ENCODE peak calls at places on chromosomes 12 and 14, in nine cellular contexts. One of them, this sample, is unnamed.

GRCh38 chr12:49342066-49342913 is 4.4 kb upstream of the DNAJC22 start:
- DNase-seq in AG20443: peak
- DNase-seq in frontal cortex: peak
- DNase-seq in endothelial cell: peak
- DNase-seq in HuH-7.5: peak
- DNase-seq in activated naive CD4-positive, alpha-beta T cell treated with Interleukin-2 at 50 U/mL for 16 hours: peak
- DNase-seq in ELR: peak
- DNase-seq in NCI-H1105: peak
- DNase-seq in body of pancreas: peak
- DNase-seq in this sample: peak

GRCh38 chr14:45728448-45729225 is 475.6 kb upstream of the MIS18BP1 start:
- DNase-seq in body of pancreas: no peak
- DNase-seq in ELR: no peak
- DNase-seq in HuH-7.5: no peak
- DNase-seq in endothelial cell: no peak
- DNase-seq in AG20443: no peak
- DNase-seq in frontal cortex: no peak
- DNase-seq in activated naive CD4-positive, alpha-beta T cell treated with Interleukin-2 at 50 U/mL for 16 hours: no peak
- DNase-seq in NCI-H1105: no peak
- DNase-seq in this sample: no peak

GRCh38 chr14:49892301-49892635 is 614 bp upstream of the ARF6 start:
- DNase-seq in NCI-H1105: peak
- DNase-seq in endothelial cell: no peak
- DNase-seq in HuH-7.5: peak
- DNase-seq in body of pancreas: peak
- DNase-seq in activated naive CD4-positive, alpha-beta T cell treated with Interleukin-2 at 50 U/mL for 16 hours: peak
- DNase-seq in AG20443: peak
- DNase-seq in frontal cortex: peak
- DNase-seq in ELR: peak
- DNase-seq in this sample: peak

GRCh38 chr12:45276154-45276553 is 60.3 kb downstream of the ANO6 start:
- DNase-seq in ELR: no peak
- DNase-seq in endothelial cell: no peak
- DNase-seq in AG20443: no peak
- DNase-seq in activated naive CD4-positive, alpha-beta T cell treated with Interleukin-2 at 50 U/mL for 16 hours: no peak
- DNase-seq in HuH-7.5: no peak
- DNase-seq in NCI-H1105: no peak
- DNase-seq in body of pancreas: no peak
- DNase-seq in frontal cortex: no peak
- DNase-seq in this sample: no peak

GRCh38 chr12:118332511-118332910 is 40.2 kb downstream of the TAOK3 start:
- DNase-seq in ELR: no peak
- DNase-seq in activated naive CD4-positive, alpha-beta T cell treated with Interleukin-2 at 50 U/mL for 16 hours: no peak
- DNase-seq in body of pancreas: no peak
- DNase-seq in endothelial cell: no peak
- DNase-seq in AG20443: no peak
- DNase-seq in HuH-7.5: peak
- DNase-seq in NCI-H1105: no peak
- DNase-seq in frontal cortex: no peak
- DNase-seq in this sample: no peak

GRCh38 chr12:119369907-119370546 is 35.5 kb downstream of the CCDC60 start:
- DNase-seq in activated naive CD4-positive, alpha-beta T cell treated with Interleukin-2 at 50 U/mL for 16 hours: no peak
- DNase-seq in endothelial cell: no peak
- DNase-seq in ELR: no peak
- DNase-seq in body of pancreas: no peak
- DNase-seq in AG20443: no peak
- DNase-seq in NCI-H1105: peak
- DNase-seq in frontal cortex: no peak
- DNase-seq in HuH-7.5: no peak
- DNase-seq in this sample: peak

GRCh38 chr12:116924558-116925453 is 14.1 kb downstream of the FBXW8 start:
- DNase-seq in ELR: peak
- DNase-seq in endothelial cell: no peak
- DNase-seq in HuH-7.5: no peak
- DNase-seq in NCI-H1105: no peak
- DNase-seq in activated naive CD4-positive, alpha-beta T cell treated with Interleukin-2 at 50 U/mL for 16 hours: peak
- DNase-seq in AG20443: peak
- DNase-seq in body of pancreas: no peak
- DNase-seq in frontal cortex: no peak
- DNase-seq in this sample: peak

GRCh38 chr14:90559811-90560492 is 163.1 kb downstream of the CALM1 start:
- DNase-seq in ELR: no peak
- DNase-seq in HuH-7.5: no peak
- DNase-seq in frontal cortex: no peak
- DNase-seq in endothelial cell: no peak
- DNase-seq in body of pancreas: no peak
- DNase-seq in activated naive CD4-positive, alpha-beta T cell treated with Interleukin-2 at 50 U/mL for 16 hours: no peak
- DNase-seq in NCI-H1105: no peak
- DNase-seq in AG20443: no peak
- DNase-seq in this sample: no peak

GRCh38 chr12:22250762-22251161 is 83.7 kb downstream of the ST8SIA1 start:
- DNase-seq in AG20443: no peak
- DNase-seq in body of pancreas: no peak
- DNase-seq in HuH-7.5: no peak
- DNase-seq in ELR: no peak
- DNase-seq in NCI-H1105: no peak
- DNase-seq in activated naive CD4-positive, alpha-beta T cell treated with Interleukin-2 at 50 U/mL for 16 hours: no peak
- DNase-seq in frontal cortex: no peak
- DNase-seq in endothelial cell: no peak
- DNase-seq in this sample: no peak

GRCh38 chr12:57006809-57007475 is 596 bp upstream of the ZBTB39 start:
- DNase-seq in activated naive CD4-positive, alpha-beta T cell treated with Interleukin-2 at 50 U/mL for 16 hours: peak
- DNase-seq in NCI-H1105: no peak
- DNase-seq in HuH-7.5: no peak
- DNase-seq in body of pancreas: no peak
- DNase-seq in frontal cortex: no peak
- DNase-seq in endothelial cell: no peak
- DNase-seq in ELR: no peak
- DNase-seq in AG20443: no peak
- DNase-seq in this sample: no peak

GRCh38 chr12:52162971-52163370 is 28.8 kb downstream of the KRT80 start:
- DNase-seq in frontal cortex: no peak
- DNase-seq in AG20443: no peak
- DNase-seq in endothelial cell: no peak
- DNase-seq in body of pancreas: no peak
- DNase-seq in NCI-H1105: no peak
- DNase-seq in activated naive CD4-positive, alpha-beta T cell treated with Interleukin-2 at 50 U/mL for 16 hours: no peak
- DNase-seq in HuH-7.5: no peak
- DNase-seq in ELR: no peak
- DNase-seq in this sample: no peak

This sample was measured in Daoy.